ENCODE peak calls at places on chromosomes 11 and 22, in four cellular contexts. U is K562, G is WTC11, A is HepG2. D is an unnamed sample.
A peak's percentile ranks its signal among the peaks of the same experiment; 100 is the strongest.

GRCh38 chr11:78656327-78656726 is 81.7 kb upstream of the NARS2 start:
- DNase-seq in U (no peak), G (no peak), A (no peak), D (no peak)

GRCh38 chr11:13745165-13745564 is 76.7 kb downstream of the FAR1 start:
- DNase-seq in U (no peak), G (no peak), A (no peak), D (no peak)

GRCh38 chr11:54558407-54558806 is 45.4 kb downstream of the OR4C46 start:
- DNase-seq in U (no peak), G (no peak), A (no peak), D (no peak)

GRCh38 chr11:14678350-14678749 is 34.7 kb downstream of the PDE3B start:
- DNase-seq in U (no peak), G (no peak), A (no peak), D (no peak)

GRCh38 chr11:46356911-46357482 is 9.7 kb downstream of the DGKZ start:
- DNase-seq in U (no peak), G (no peak), A (no peak), D (no peak)

GRCh38 chr11:2748814-2749554 is 49.2 kb upstream of the KCNQ1OT1 start:
- DNase-seq in U (no peak), G (no peak), A (no peak), D (no peak)

GRCh38 chr22:18078329-18079041 is 695 bp downstream of the PEX26 start:
- DNase-seq in U (peak; percentile 75), G (peak; percentile 34), A (peak; percentile 34), D (no peak)

GRCh38 chr22:45996241-45997076 is 19.5 kb upstream of the WNT7B start:
- DNase-seq in U (no peak), G (no peak), A (no peak), D (no peak)

GRCh38 chr11:77063861-77064260 is 2.9 kb upstream of the CAPN5 start:
- DNase-seq in U (no peak), G (no peak), A (no peak), D (no peak)

GRCh38 chr11:62796281-62796680 is 4.5 kb upstream of the TMEM223 start:
- DNase-seq in U (no peak), G (no peak), A (no peak), D (no peak)

GRCh38 chr11:95074806-95075563 is 8.3 kb downstream of the SRSF8 start:
- DNase-seq in U (no peak), G (no peak), A (no peak), D (no peak)

GRCh38 chr11:28461846-28462245 is 353.7 kb downstream of the METTL15 start:
- DNase-seq in U (no peak), G (no peak), A (peak; percentile 2), D (no peak)

GRCh38 chr22:24289781-24290181 is 19.1 kb downstream of the SPECC1L start:
- DNase-seq in U (peak; percentile 34), G (no peak), A (no peak), D (no peak)

GRCh38 chr11:84865257-84865656 is 761.9 kb downstream of the DLG2 start:
- DNase-seq in U (no peak), G (no peak), A (no peak), D (no peak)

GRCh38 chr11:293293-293851 is 4.4 kb downstream of the PGGHG start:
- DNase-seq in U (no peak), G (no peak), A (no peak), D (no peak)

GRCh38 chr11:57648791-57649735 is 649 bp downstream of the YPEL4 start:
- DNase-seq in U (no peak), G (peak; percentile 40), A (no peak), D (no peak)

GRCh38 chr11:112459001-112459400 is 198.3 kb upstream of the PLET1 start:
- DNase-seq in U (no peak), G (no peak), A (no peak), D (no peak)

GRCh38 chr22:24521791-24522245 is 26.7 kb downstream of the UPB1 start:
- DNase-seq in U (no peak), G (peak; percentile 61), A (peak; percentile 86), D (no peak)

GRCh38 chr22:42443240-42444059 is 11.2 kb upstream of the NFAM1 start:
- DNase-seq in U (no peak), G (no peak), A (no peak), D (no peak)

GRCh38 chr22:47297261-47298016 is 535.0 kb downstream of the TBC1D22A start:
- DNase-seq in U (no peak), G (no peak), A (no peak), D (no peak)

GRCh38 chr11:12801976-12802375 is 127.8 kb downstream of the TEAD1 start:
- DNase-seq in U (no peak), G (no peak), A (no peak), D (no peak)

GRCh38 chr11:18001191-18001590 is 11.7 kb downstream of the SERGEF start:
- DNase-seq in U (no peak), G (no peak), A (no peak), D (no peak)
- TF ChIP-seq CBFB in U (no peak), G (no peak), A (no peak), D (no peak)

DNA sequence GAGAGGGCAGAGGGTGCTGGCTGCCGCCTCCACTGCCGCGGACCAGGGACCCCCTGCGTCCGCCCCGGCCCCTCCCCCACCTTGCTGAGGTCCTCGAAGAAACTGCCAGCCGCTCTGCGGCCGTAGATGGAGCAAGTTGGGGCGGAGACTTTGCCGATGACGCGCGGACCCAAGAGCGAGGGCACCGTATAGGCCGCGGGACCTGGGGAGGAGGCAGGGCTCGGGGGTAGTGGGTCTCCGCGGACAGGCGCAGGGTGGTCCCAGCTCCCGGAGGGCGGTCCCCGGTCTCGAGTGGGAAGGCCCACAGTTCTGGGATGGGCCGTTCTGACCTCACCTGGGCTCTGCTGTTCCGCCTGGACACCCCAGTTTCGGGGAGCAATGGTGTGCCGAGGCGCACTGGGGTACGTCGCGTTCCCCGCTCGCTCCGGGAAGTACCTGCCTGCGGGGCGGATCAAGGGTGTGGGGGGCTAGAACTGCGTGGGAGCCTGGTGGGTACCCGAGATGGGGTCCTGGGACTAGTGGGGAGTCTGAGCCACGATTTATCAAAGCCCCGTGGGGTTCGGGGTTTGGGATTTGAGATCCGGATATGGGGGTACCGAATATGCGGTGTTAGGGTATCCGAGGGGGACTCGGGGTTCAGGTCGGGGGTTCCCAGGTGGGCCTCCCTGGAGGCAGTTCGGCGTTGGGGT is 1.2 kb upstream of the TYMP start:
- DNase-seq in U (no peak), G (peak; percentile 79), A (peak; percentile 47), D (no peak)
- TF ChIP-seq CBFB in U (no peak), G (no peak), A (no peak), D (peak; percentile 43)

GRCh38 chr11:19987243-19987870 is 172.9 kb downstream of the DBX1 start:
- DNase-seq in U (no peak), G (no peak), A (no peak), D (no peak)

GRCh38 chr11:19984048-19984742 is 176.1 kb downstream of the DBX1 start:
- DNase-seq in U (no peak), G (no peak), A (no peak), D (no peak)

GRCh38 chr11:19982761-19983495 is 177.3 kb downstream of the DBX1 start:
- DNase-seq in U (no peak), G (no peak), A (no peak), D (no peak)

GRCh38 chr11:19988598-19988997 is 171.7 kb downstream of the DBX1 start:
- DNase-seq in U (no peak), G (peak; percentile 40), A (no peak), D (no peak)

DNA sequence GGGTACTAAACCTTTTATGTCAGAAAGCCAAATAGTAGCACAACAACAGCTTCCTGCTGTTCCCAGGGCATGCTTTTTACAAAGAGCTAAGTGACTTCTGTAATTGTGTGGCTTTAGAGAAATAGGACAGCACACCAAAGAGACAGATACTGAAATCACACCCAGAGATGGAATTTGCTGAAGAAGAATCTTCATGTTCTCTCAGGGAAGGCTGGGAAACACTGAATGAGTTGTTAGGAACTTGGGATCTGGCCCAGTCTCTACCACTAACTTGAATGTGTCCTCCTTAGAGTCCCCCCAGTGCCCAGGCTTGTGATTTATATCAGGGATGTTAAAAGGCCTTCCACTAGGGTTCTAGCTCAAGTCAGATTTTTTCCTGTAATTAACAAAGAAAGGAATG is 175.2 kb downstream of the DBX1 start:
- DNase-seq in U (no peak), G (no peak), A (no peak), D (no peak)
- TF ChIP-seq CBFB in U (no peak), G (no peak), A (no peak), D (no peak)

DNA sequence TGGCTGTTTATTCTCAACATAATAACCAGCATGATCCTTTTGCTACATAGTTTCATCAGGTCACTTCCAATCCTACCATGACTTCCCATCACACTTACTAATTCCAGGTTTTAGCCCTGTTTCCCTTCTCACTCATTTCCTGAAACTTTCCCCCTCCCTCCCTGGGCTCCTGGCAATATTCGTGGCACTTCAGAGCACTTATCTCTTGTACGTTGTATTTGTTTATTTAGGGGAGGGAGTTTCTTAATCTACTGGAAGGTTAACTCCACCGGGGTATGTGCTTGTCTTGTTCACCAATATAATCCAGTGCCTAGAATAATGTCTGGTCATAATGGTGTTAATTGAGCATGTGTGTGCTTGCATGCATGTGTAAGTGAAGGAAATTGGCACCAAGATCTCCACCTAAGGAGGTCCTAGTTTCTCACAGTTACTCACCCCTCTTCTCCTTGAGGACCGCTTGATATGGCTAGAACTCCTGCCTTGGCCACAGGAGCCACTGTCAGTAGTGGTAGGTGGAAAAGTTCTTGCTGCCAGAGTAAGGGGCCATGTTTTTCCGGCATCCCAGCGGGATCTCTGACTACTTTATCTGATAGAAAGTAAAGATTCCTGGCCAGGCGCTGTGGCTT is 11.7 kb downstream of the EIF3L start:
- DNase-seq in U (no peak), G (no peak), A (no peak), D (no peak)
- TF ChIP-seq CBFB in U (no peak), G (no peak), A (no peak), D (no peak)

GRCh38 chr11:121241300-121242176 is 51.0 kb upstream of the SC5D start:
- DNase-seq in U (no peak), G (peak; percentile 23), A (no peak), D (no peak)

GRCh38 chr11:121235057-121235456 is 57.5 kb upstream of the SC5D start:
- DNase-seq in U (no peak), G (no peak), A (no peak), D (no peak)

GRCh38 chr11:121240650-121241299 is 51.8 kb upstream of the SC5D start:
- DNase-seq in U (no peak), G (no peak), A (no peak), D (no peak)

GRCh38 chr11:121236115-121237001 is 56.2 kb upstream of the SC5D start:
- DNase-seq in U (no peak), G (no peak), A (no peak), D (peak; percentile 74)

GRCh38 chr11:121237686-121238658 is 54.6 kb upstream of the SC5D start:
- DNase-seq in U (no peak), G (no peak), A (no peak), D (peak; percentile 59)
- TF ChIP-seq CBFB in U (no peak), G (no peak), A (no peak), D (no peak)

DNA sequence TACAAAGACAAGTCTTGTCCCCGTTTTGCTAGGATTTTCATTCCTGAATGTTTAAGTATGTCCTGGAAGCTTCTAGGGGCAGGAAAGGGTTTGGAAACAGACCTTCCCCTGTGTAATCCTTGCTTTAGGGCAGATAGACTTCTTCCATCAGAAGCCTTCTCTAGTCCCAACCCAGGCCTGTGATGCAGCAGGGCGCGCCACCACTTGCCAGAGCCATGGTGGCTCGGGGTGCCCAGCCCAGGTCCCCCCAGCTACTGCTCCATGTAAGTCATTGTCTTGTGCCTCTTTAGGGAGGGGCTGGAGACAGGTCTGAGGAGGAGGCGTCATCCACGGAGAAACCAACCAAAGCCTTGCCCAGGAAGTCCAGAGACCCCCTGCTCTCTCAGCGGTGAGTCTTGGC is 4.3 kb downstream of the NOL12 start:
- DNase-seq in U (no peak), G (no peak), A (no peak), D (no peak)
- TF ChIP-seq CBFB in U (no peak), G (no peak), A (no peak), D (no peak)

GRCh38 chr11:4658629-4659453 is 15.1 kb downstream of the OR51E1 start:
- DNase-seq in U (peak; percentile 36), G (no peak), A (no peak), D (no peak)
- TF ChIP-seq CBFB in U (no peak), G (no peak), A (no peak), D (no peak)

D was measured in GM12878.